ENCODE peak calls at places on chromosomes 5 and 9, in six cellular contexts. One of them, this sample, is unnamed.

GRCh38 chr5:61600141-61600480 is 268.1 kb downstream of the ZSWIM6 start:
- DNase-seq in gastrocnemius medialis: no peak
- DNase-seq in RWPE1: no peak
- DNase-seq in GM12865: no peak
- DNase-seq in A673: no peak
- DNase-seq in natural killer cell: no peak
- DNase-seq in this sample: no peak

GRCh38 chr9:89929315-89929714 is 324.5 kb downstream of the GADD45G start:
- DNase-seq in A673: no peak
- DNase-seq in natural killer cell: no peak
- DNase-seq in gastrocnemius medialis: no peak
- DNase-seq in GM12865: no peak
- DNase-seq in RWPE1: no peak
- DNase-seq in this sample: no peak

GRCh38 chr9:77423841-77424240 is 224.3 kb downstream of the GNA14 start:
- DNase-seq in gastrocnemius medialis: no peak
- DNase-seq in natural killer cell: no peak
- DNase-seq in GM12865: no peak
- DNase-seq in RWPE1: no peak
- DNase-seq in A673: no peak
- DNase-seq in this sample: no peak

GRCh38 chr9:105178106-105178505 is 66.3 kb upstream of the SLC44A1 start:
- DNase-seq in RWPE1: no peak
- DNase-seq in gastrocnemius medialis: no peak
- DNase-seq in GM12865: no peak
- DNase-seq in A673: no peak
- DNase-seq in natural killer cell: no peak
- DNase-seq in this sample: no peak

GRCh38 chr9:131478421-131478868 is 24.3 kb upstream of the POMT1 start:
- DNase-seq in natural killer cell: peak
- DNase-seq in RWPE1: peak
- DNase-seq in GM12865: peak
- DNase-seq in A673: peak
- DNase-seq in gastrocnemius medialis: no peak
- DNase-seq in this sample: peak

GRCh38 chr9:94921072-94921471 is 194.6 kb downstream of the AOPEP start:
- DNase-seq in A673: no peak
- DNase-seq in gastrocnemius medialis: no peak
- DNase-seq in natural killer cell: no peak
- DNase-seq in RWPE1: peak
- DNase-seq in GM12865: no peak
- DNase-seq in this sample: no peak

GRCh38 chr9:34991833-34992375 is 2.4 kb downstream of the DNAJB5 start:
- DNase-seq in GM12865: peak
- DNase-seq in natural killer cell: no peak
- DNase-seq in gastrocnemius medialis: peak
- DNase-seq in RWPE1: peak
- DNase-seq in A673: no peak
- DNase-seq in this sample: peak

GRCh38 chr9:84711936-84712335 is 42.4 kb downstream of the NTRK2 start:
- DNase-seq in A673: no peak
- DNase-seq in gastrocnemius medialis: no peak
- DNase-seq in RWPE1: peak
- DNase-seq in GM12865: peak
- DNase-seq in natural killer cell: no peak
- DNase-seq in this sample: no peak

GRCh38 chr5:129163979-129164378 is 69.4 kb downstream of the ISOC1 start:
- DNase-seq in RWPE1: no peak
- DNase-seq in natural killer cell: no peak
- DNase-seq in gastrocnemius medialis: no peak
- DNase-seq in GM12865: no peak
- DNase-seq in A673: no peak
- DNase-seq in this sample: no peak

GRCh38 chr5:90917928-90918327 is 359.3 kb downstream of the ADGRV1 start:
- DNase-seq in A673: no peak
- DNase-seq in GM12865: no peak
- DNase-seq in natural killer cell: no peak
- DNase-seq in gastrocnemius medialis: no peak
- DNase-seq in RWPE1: no peak
- DNase-seq in this sample: no peak

GRCh38 chr5:153979015-153979414 is 59.7 kb downstream of the FAM114A2 start:
- DNase-seq in natural killer cell: no peak
- DNase-seq in A673: no peak
- DNase-seq in gastrocnemius medialis: no peak
- DNase-seq in GM12865: no peak
- DNase-seq in RWPE1: no peak
- DNase-seq in this sample: no peak

GRCh38 chr9:131758972-131759647 is 19.2 kb upstream of the RAPGEF1 start:
- DNase-seq in GM12865: peak
- DNase-seq in gastrocnemius medialis: no peak
- DNase-seq in natural killer cell: no peak
- DNase-seq in RWPE1: peak
- DNase-seq in A673: no peak
- DNase-seq in this sample: no peak

GRCh38 chr5:140362875-140363630 is 3.1 kb downstream of the SLC4A9 start:
- DNase-seq in RWPE1: peak
- DNase-seq in A673: peak
- DNase-seq in GM12865: peak
- DNase-seq in gastrocnemius medialis: peak
- DNase-seq in natural killer cell: peak
- DNase-seq in this sample: peak

GRCh38 chr9:129752915-129753724 is at the start of gene PTGES:
- DNase-seq in natural killer cell: no peak
- DNase-seq in GM12865: peak
- DNase-seq in gastrocnemius medialis: peak
- DNase-seq in RWPE1: peak
- DNase-seq in A673: peak
- DNase-seq in this sample: no peak

GRCh38 chr5:138978085-138978484 is 103.0 kb upstream of the LRRTM2 start:
- DNase-seq in gastrocnemius medialis: no peak
- DNase-seq in RWPE1: no peak
- DNase-seq in GM12865: no peak
- DNase-seq in A673: no peak
- DNase-seq in natural killer cell: no peak
- DNase-seq in this sample: no peak

GRCh38 chr5:116652196-116652729 is 77.6 kb upstream of the SEMA6A start:
- DNase-seq in natural killer cell: no peak
- DNase-seq in RWPE1: no peak
- DNase-seq in gastrocnemius medialis: peak
- DNase-seq in GM12865: peak
- DNase-seq in A673: peak
- DNase-seq in this sample: no peak

GRCh38 chr5:159874308-159874707 is 42.0 kb upstream of the ADRA1B start:
- DNase-seq in A673: no peak
- DNase-seq in natural killer cell: no peak
- DNase-seq in RWPE1: peak
- DNase-seq in GM12865: no peak
- DNase-seq in gastrocnemius medialis: no peak
- DNase-seq in this sample: no peak

GRCh38 chr5:106174903-106175302 is 1495.8 kb downstream of the EFNA5 start:
- DNase-seq in RWPE1: peak
- DNase-seq in GM12865: no peak
- DNase-seq in A673: no peak
- DNase-seq in gastrocnemius medialis: no peak
- DNase-seq in natural killer cell: no peak
- DNase-seq in this sample: no peak

GRCh38 chr9:87973791-87974292 is 491 bp downstream of the CDK20 start:
- DNase-seq in RWPE1: peak
- DNase-seq in GM12865: no peak
- DNase-seq in A673: peak
- DNase-seq in gastrocnemius medialis: no peak
- DNase-seq in natural killer cell: no peak
- DNase-seq in this sample: no peak

GRCh38 chr5:7763621-7764072 is 87.3 kb downstream of the CFAP90 start:
- DNase-seq in gastrocnemius medialis: peak
- DNase-seq in RWPE1: no peak
- DNase-seq in A673: no peak
- DNase-seq in GM12865: no peak
- DNase-seq in natural killer cell: no peak
- DNase-seq in this sample: no peak

GRCh38 chr9:83219154-83219923 is 156.4 kb upstream of the RASEF start:
- DNase-seq in natural killer cell: no peak
- DNase-seq in gastrocnemius medialis: peak
- DNase-seq in GM12865: peak
- DNase-seq in A673: peak
- DNase-seq in RWPE1: peak
- DNase-seq in this sample: peak

GRCh38 chr9:137176302-137177182 is 4.7 kb upstream of the TMEM210 start:
- DNase-seq in gastrocnemius medialis: no peak
- DNase-seq in natural killer cell: no peak
- DNase-seq in A673: peak
- DNase-seq in RWPE1: peak
- DNase-seq in GM12865: peak
- DNase-seq in this sample: no peak

GRCh38 chr5:4879693-4880303 is 260.3 kb upstream of the ADAMTS16 start:
- DNase-seq in natural killer cell: no peak
- DNase-seq in gastrocnemius medialis: peak
- DNase-seq in A673: peak
- DNase-seq in RWPE1: peak
- DNase-seq in GM12865: peak
- DNase-seq in this sample: peak

GRCh38 chr9:110143969-110144545 is 63.9 kb downstream of the C9orf152 start:
- DNase-seq in RWPE1: no peak
- DNase-seq in gastrocnemius medialis: no peak
- DNase-seq in A673: no peak
- DNase-seq in natural killer cell: no peak
- DNase-seq in GM12865: peak
- DNase-seq in this sample: no peak

GRCh38 chr5:179150011-179150410 is 89.8 kb downstream of the ZNF354C start:
- DNase-seq in GM12865: no peak
- DNase-seq in natural killer cell: no peak
- DNase-seq in A673: no peak
- DNase-seq in gastrocnemius medialis: no peak
- DNase-seq in RWPE1: no peak
- DNase-seq in this sample: no peak
- TF ChIP-seq CTCF in GM12865: no peak
- TF ChIP-seq CTCF in natural killer cell: no peak
- TF ChIP-seq CTCF in A673: no peak
- TF ChIP-seq CTCF in gastrocnemius medialis: no peak
- TF ChIP-seq CTCF in RWPE1: no peak
- TF ChIP-seq CTCF in this sample: no peak

DNA sequence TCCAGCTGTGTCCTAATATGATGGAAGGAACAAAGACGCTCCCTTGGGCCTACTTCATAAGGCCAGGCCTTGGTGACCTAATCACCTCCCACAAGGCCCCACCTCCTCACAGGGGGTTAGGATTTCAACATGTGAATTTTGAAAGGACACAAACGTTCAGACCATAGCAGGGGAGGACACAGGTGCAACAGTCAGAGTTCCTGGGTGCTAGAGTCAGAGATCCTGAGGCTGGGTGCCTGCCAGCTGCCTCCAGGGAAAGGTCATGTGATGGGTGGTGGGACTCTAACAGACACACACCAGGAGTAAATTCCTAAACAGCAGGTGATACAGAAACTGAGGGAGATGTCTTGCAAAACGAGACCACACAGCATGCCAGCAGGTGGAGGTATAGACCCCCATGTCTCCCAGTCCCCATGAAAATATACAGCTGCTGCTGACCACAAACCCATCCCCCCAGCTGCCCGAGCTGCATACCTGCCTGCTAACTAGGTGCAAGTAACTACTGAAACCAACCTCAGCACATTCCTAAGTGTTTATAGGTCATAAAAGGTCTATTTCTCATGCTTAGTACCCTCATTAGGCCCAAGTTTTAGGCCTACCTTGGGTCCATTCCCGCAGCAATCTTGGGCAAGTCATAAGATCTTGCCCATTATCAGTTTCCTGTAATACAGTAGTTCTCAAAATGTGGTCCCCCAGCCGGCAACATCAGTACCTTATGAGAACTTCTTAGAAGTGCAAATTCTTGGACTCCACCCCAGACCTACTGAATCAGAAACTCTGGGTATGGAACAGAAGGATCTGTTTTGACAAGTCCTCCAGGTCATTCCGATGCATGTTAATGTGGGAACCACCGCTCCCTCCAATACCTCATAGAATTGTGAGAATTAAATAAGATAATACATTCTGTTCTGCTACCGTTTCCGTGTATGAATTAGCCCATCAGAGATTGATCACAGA is 245.3 kb downstream of the ENC1 start:
- DNase-seq in A673: no peak
- DNase-seq in RWPE1: peak
- DNase-seq in gastrocnemius medialis: peak
- DNase-seq in GM12865: peak
- DNase-seq in natural killer cell: no peak
- DNase-seq in this sample: peak
- TF ChIP-seq CTCF in A673: no peak
- TF ChIP-seq CTCF in RWPE1: no peak
- TF ChIP-seq CTCF in gastrocnemius medialis: no peak
- TF ChIP-seq CTCF in GM12865: no peak
- TF ChIP-seq CTCF in natural killer cell: no peak
- TF ChIP-seq CTCF in this sample: peak

DNA sequence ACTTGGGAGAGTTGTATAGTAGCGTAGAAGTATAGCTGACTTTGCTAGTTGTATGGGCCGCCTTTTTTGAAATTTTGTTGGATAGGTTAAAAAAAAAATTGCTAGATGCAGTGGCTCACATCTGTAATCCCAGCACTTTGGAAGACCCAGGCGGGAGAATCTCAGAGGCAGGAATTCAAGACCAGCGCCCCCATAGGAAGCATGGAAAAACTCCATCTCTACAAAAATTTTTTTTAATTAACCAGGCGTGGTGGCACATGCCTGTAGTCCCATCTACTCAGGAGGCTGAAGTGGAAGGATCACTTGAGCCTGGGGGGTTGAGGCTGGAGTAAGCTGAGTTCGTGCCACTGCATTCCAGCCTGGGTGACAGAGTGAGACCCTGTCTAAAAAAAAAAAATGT is 59.2 kb downstream of the SMC5 start:
- DNase-seq in RWPE1: no peak
- DNase-seq in GM12865: no peak
- DNase-seq in A673: peak
- DNase-seq in gastrocnemius medialis: no peak
- DNase-seq in natural killer cell: no peak
- DNase-seq in this sample: no peak
- TF ChIP-seq CTCF in RWPE1: no peak
- TF ChIP-seq CTCF in GM12865: no peak
- TF ChIP-seq CTCF in A673: peak
- TF ChIP-seq CTCF in gastrocnemius medialis: no peak
- TF ChIP-seq CTCF in natural killer cell: no peak
- TF ChIP-seq CTCF in this sample: peak

GRCh38 chr5:172142709-172143215 is 45.3 kb downstream of the STK10 start:
- DNase-seq in A673: no peak
- DNase-seq in natural killer cell: no peak
- DNase-seq in gastrocnemius medialis: no peak
- DNase-seq in RWPE1: no peak
- DNase-seq in GM12865: no peak
- DNase-seq in this sample: no peak
- TF ChIP-seq CTCF in A673: no peak
- TF ChIP-seq CTCF in natural killer cell: no peak
- TF ChIP-seq CTCF in gastrocnemius medialis: no peak
- TF ChIP-seq CTCF in RWPE1: no peak
- TF ChIP-seq CTCF in GM12865: no peak
- TF ChIP-seq CTCF in this sample: no peak

DNA sequence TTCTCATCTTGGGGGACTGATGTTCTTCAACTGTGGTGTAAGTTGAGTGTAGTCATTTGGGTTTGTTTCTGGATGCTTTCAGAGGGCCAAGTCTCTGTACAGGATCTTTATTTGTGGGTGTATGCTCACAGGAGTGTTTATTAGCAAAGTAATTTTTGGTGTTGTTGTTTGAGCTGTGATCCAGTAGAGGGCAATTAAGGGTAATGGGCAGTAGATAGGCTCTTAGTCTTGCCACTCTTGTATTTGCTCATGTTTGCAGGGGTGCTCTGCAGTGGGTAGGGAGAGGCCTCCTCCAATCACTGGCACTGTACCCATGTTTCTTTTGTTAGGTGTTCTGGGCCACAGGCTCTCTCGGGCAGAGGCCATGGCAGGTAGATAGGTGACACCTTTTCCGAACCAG is 45.9 kb upstream of the ITGA2 start:
- DNase-seq in A673: no peak
- DNase-seq in RWPE1: no peak
- DNase-seq in natural killer cell: no peak
- DNase-seq in gastrocnemius medialis: no peak
- DNase-seq in GM12865: peak
- DNase-seq in this sample: no peak
- TF ChIP-seq CTCF in A673: peak
- TF ChIP-seq CTCF in RWPE1: no peak
- TF ChIP-seq CTCF in natural killer cell: no peak
- TF ChIP-seq CTCF in gastrocnemius medialis: no peak
- TF ChIP-seq CTCF in GM12865: peak
- TF ChIP-seq CTCF in this sample: no peak

This sample was measured in progenitor cell of endocrine pancreas.